ENCODE peak calls at places on chromosomes 7 and 10, in nine cellular contexts. K is AG20443, Z is testis, P is head of caudate nucleus, T is NCI-H1092 treated with DMSO at 0.1 percent for 48 hours, S is GDM1, B is AG04450, R is WTC11, Y is RCC 7860. J is an unnamed sample.

GRCh38 chr7:66043681-66044497 is 31.7 kb upstream of the ASL start:
- DNase-seq in R (peak; percentile 60), P (peak; percentile 63), Y (no peak), B (no peak), Z (peak; percentile 65), K (peak; percentile 54), S (no peak), T (peak; percentile 38), J (peak; percentile 5)

GRCh38 chr10:78626471-78626870 is 442.3 kb upstream of the ZMIZ1 start:
- DNase-seq in S (no peak), B (no peak), K (no peak), T (no peak), R (no peak), Y (no peak), Z (no peak), P (no peak), J (no peak)

GRCh38 chr7:156386097-156386496 is 254.5 kb upstream of the RNF32 start:
- DNase-seq in K (no peak), B (no peak), T (no peak), Z (no peak), Y (no peak), S (no peak), R (peak; percentile 44), P (no peak), J (no peak)

GRCh38 chr7:117273325-117274292 is 49.2 kb downstream of the WNT2 start:
- DNase-seq in R (no peak), S (no peak), K (no peak), Y (no peak), B (no peak), Z (no peak), T (peak; percentile 11), P (no peak), J (no peak)

GRCh38 chr10:131996508-131997365 is 15.0 kb upstream of the BNIP3 start:
- DNase-seq in B (no peak), P (peak; percentile 66), S (no peak), R (no peak), Z (no peak), Y (no peak), T (no peak), K (no peak), J (peak; percentile 73)

GRCh38 chr10:89426230-89426868 is 12.0 kb downstream of the IFIT5 start:
- DNase-seq in Y (peak; percentile 55), R (no peak), T (peak; percentile 17), S (peak; percentile 11), P (no peak), Z (no peak), B (peak; percentile 50), K (peak; percentile 62), J (peak; percentile 55)

GRCh38 chr10:3350205-3350604 is 177.6 kb upstream of the PITRM1 start:
- DNase-seq in R (peak; percentile 25), S (no peak), Y (no peak), B (no peak), K (no peak), P (no peak), T (no peak), Z (no peak), J (no peak)

GRCh38 chr7:152436279-152437147 is 710 bp upstream of the KMT2C start:
- DNase-seq in R (peak; percentile 95), B (peak; percentile 68), K (peak; percentile 96), Y (peak; percentile 83), T (peak; percentile 93), Z (peak; percentile 92), P (peak; percentile 94), S (peak; percentile 91), J (peak; percentile 91)

GRCh38 chr10:97713828-97714400 is 384 bp downstream of the MARVELD1 start:
- DNase-seq in T (peak; percentile 27), K (peak; percentile 77), Z (peak; percentile 83), P (peak; percentile 76), Y (peak; percentile 58), B (no peak), R (peak; percentile 67), S (peak; percentile 38), J (peak; percentile 74)

GRCh38 chr10:124253006-124253405 is 159.6 kb upstream of the CHST15 start:
- DNase-seq in S (no peak), Z (no peak), B (no peak), K (no peak), T (no peak), R (no peak), Y (no peak), P (no peak), J (no peak)

GRCh38 chr7:104552102-104552501 is 223.7 kb downstream of the LHFPL3 start:
- DNase-seq in Y (peak; percentile 25), B (no peak), K (peak; percentile 10), R (peak; percentile 75), P (peak; percentile 17), S (no peak), Z (peak; percentile 72), T (no peak), J (no peak)

GRCh38 chr10:60044221-60044620 is 137.9 kb upstream of the CCDC6 start:
- DNase-seq in Y (no peak), T (no peak), B (no peak), S (no peak), K (peak; percentile 33), P (no peak), R (no peak), Z (no peak), J (no peak)

GRCh38 chr10:20118119-20118518 is 301.9 kb downstream of the PLXDC2 start:
- DNase-seq in Z (no peak), T (no peak), S (no peak), P (no peak), B (no peak), Y (no peak), R (no peak), K (no peak), J (no peak)

GRCh38 chr7:116194115-116194514 is 16.2 kb upstream of the TES start:
- DNase-seq in K (peak; percentile 35), T (no peak), B (no peak), Z (no peak), S (no peak), P (no peak), R (no peak), Y (no peak), J (no peak)

GRCh38 chr7:75854233-75854632 is 24.6 kb upstream of the RHBDD2 start:
- DNase-seq in K (peak; percentile 84), Z (no peak), T (no peak), P (no peak), R (no peak), B (no peak), Y (no peak), S (no peak), J (no peak)

GRCh38 chr7:86534641-86535040 is 109.1 kb upstream of the GRM3 start:
- DNase-seq in R (no peak), T (no peak), S (no peak), K (no peak), Z (no peak), Y (no peak), P (no peak), B (no peak), J (no peak)

GRCh38 chr7:48083114-48083830 is 5.8 kb upstream of the UPP1 start:
- DNase-seq in T (no peak), Z (no peak), R (no peak), Y (peak; percentile 96), S (no peak), K (no peak), B (peak; percentile 47), P (no peak), J (no peak)

GRCh38 chr10:73941300-73941699 is 30.4 kb downstream of the PLAU start:
- DNase-seq in B (no peak), Z (no peak), K (no peak), S (no peak), T (no peak), P (no peak), R (no peak), Y (peak; percentile 67), J (no peak)

GRCh38 chr7:130841416-130841815 is 107.4 kb upstream of the KLF14 start:
- DNase-seq in R (no peak), Y (no peak), B (no peak), T (no peak), P (no peak), K (no peak), S (no peak), Z (no peak), J (no peak)

GRCh38 chr10:126247454-126247975 is 140.8 kb downstream of the ADAM12 start:
- DNase-seq in T (no peak), R (no peak), B (peak; percentile 93), S (no peak), P (no peak), Z (no peak), Y (peak; percentile 100), K (peak; percentile 92), J (no peak)

GRCh38 chr7:93728292-93728691 is 153.8 kb upstream of the CALCR start:
- DNase-seq in R (no peak), B (no peak), Z (no peak), T (no peak), Y (peak; percentile 46), K (no peak), P (no peak), S (no peak), J (no peak)

GRCh38 chr7:99339595-99339994 is 13.9 kb downstream of the ARPC1A start:
- DNase-seq in R (no peak), T (no peak), Z (no peak), B (no peak), S (no peak), P (no peak), Y (no peak), K (no peak), J (no peak)

GRCh38 chr10:5666324-5667220 is at the start of gene ASB13:
- DNase-seq in Y (peak; percentile 13), T (peak; percentile 27), K (peak; percentile 92), B (no peak), S (peak; percentile 26), P (peak; percentile 83), R (peak; percentile 75), Z (peak; percentile 74), J (peak; percentile 67)